ENCODE peak calls at places on chromosome 5, in ten cellular contexts. R is stomach, A is tibial nerve, C is SK-N-SH, S is A549, F is HepG2, L is transverse colon, H is suprapubic skin, G is ovary, J is K562. X is an unnamed sample.

GRCh38 chr5:82595083-82595482 is 316.9 kb upstream of the RPS23 start:
- DNase-seq in R (no peak), A (no peak), C (no peak), S (no peak), F (no peak), L (peak), H (no peak), G (no peak), J (no peak), X (no peak)

GRCh38 chr5:124648902-124649467 is 97.5 kb downstream of the ZNF608 start:
- DNase-seq in R (no peak), A (no peak), C (no peak), S (no peak), F (peak), L (no peak), H (no peak), G (no peak), J (no peak), X (no peak)

GRCh38 chr5:148457183-148457620 is 73.4 kb downstream of the FBXO38 start:
- DNase-seq in R (no peak), A (no peak), C (peak), S (peak), F (no peak), L (no peak), H (no peak), G (no peak), J (peak), X (no peak)

GRCh38 chr5:82388186-82388585 is 110.0 kb upstream of the RPS23 start:
- DNase-seq in R (no peak), A (no peak), C (no peak), S (no peak), F (no peak), L (no peak), H (no peak), G (no peak), J (no peak), X (no peak)

GRCh38 chr5:96113170-96113939 is 151.7 kb upstream of the ELL2 start:
- DNase-seq in R (peak), A (no peak), C (no peak), S (no peak), F (no peak), L (no peak), H (no peak), G (no peak), J (no peak), X (no peak)

GRCh38 chr5:39352931-39353330 is 11.4 kb downstream of the C9 start:
- DNase-seq in R (no peak), A (no peak), C (no peak), S (no peak), F (no peak), L (no peak), H (no peak), G (no peak), J (no peak), X (no peak)

GRCh38 chr5:180807654-180808414 is 5.2 kb upstream of the MGAT1 start:
- DNase-seq in R (no peak), A (no peak), C (no peak), S (no peak), F (no peak), L (peak), H (peak), G (no peak), J (no peak), X (no peak)

GRCh38 chr5:122182491-122182921 is 53.2 kb downstream of the ZNF474 start:
- DNase-seq in R (peak), A (no peak), C (no peak), S (no peak), F (no peak), L (peak), H (peak), G (peak), J (no peak), X (peak)

GRCh38 chr5:136081192-136081591 is 51.5 kb upstream of the SMAD5 start:
- DNase-seq in R (no peak), A (no peak), C (no peak), S (no peak), F (no peak), L (no peak), H (no peak), G (no peak), J (no peak), X (no peak)

GRCh38 chr5:177529247-177529901 is 12.6 kb upstream of the DDX41 start:
- DNase-seq in R (no peak), A (no peak), C (no peak), S (no peak), F (no peak), L (no peak), H (peak), G (peak), J (peak), X (peak)

GRCh38 chr5:64789457-64789856 is 20.7 kb downstream of the CWC27 start:
- DNase-seq in R (no peak), A (no peak), C (no peak), S (no peak), F (no peak), L (no peak), H (no peak), G (no peak), J (no peak), X (no peak)

GRCh38 chr5:161190086-161190485 is 338.1 kb upstream of the ATP10B start:
- DNase-seq in R (no peak), A (no peak), C (no peak), S (no peak), F (no peak), L (no peak), H (no peak), G (no peak), J (no peak), X (no peak)

GRCh38 chr5:470961-471749 is 28.2 kb downstream of the EXOC3 start:
- DNase-seq in R (no peak), A (no peak), C (no peak), S (no peak), F (no peak), L (no peak), H (peak), G (peak), J (no peak), X (peak)

GRCh38 chr5:93883459-93883858 is 142.1 kb upstream of the POU5F2 start:
- DNase-seq in R (no peak), A (no peak), C (no peak), S (no peak), F (no peak), L (no peak), H (no peak), G (no peak), J (no peak), X (no peak)

GRCh38 chr5:32059779-32060178 is 114.3 kb downstream of the GOLPH3 start:
- DNase-seq in R (no peak), A (no peak), C (no peak), S (peak), F (no peak), L (no peak), H (no peak), G (no peak), J (no peak), X (no peak)

GRCh38 chr5:54774281-54775171 is 210.9 kb downstream of the ESM1 start:
- DNase-seq in R (peak), A (peak), C (no peak), S (no peak), F (no peak), L (peak), H (peak), G (peak), J (no peak), X (peak)

GRCh38 chr5:32232441-32233219 is 58.5 kb upstream of the GOLPH3 start:
- DNase-seq in R (peak), A (peak), C (peak), S (peak), F (peak), L (peak), H (peak), G (peak), J (peak), X (peak)

GRCh38 chr5:160760008-160760407 is 92.0 kb downstream of the ATP10B start:
- DNase-seq in R (no peak), A (no peak), C (no peak), S (no peak), F (no peak), L (no peak), H (no peak), G (no peak), J (no peak), X (no peak)

GRCh38 chr5:127997131-127997775 is 86.3 kb upstream of the SLC12A2 start:
- DNase-seq in R (no peak), A (no peak), C (no peak), S (no peak), F (no peak), L (no peak), H (no peak), G (no peak), J (no peak), X (no peak)

GRCh38 chr5:58381566-58381965 is 78.3 kb downstream of the PLK2 start:
- DNase-seq in R (no peak), A (no peak), C (no peak), S (no peak), F (no peak), L (no peak), H (no peak), G (no peak), J (no peak), X (no peak)

GRCh38 chr5:126274396-126274795 is 148.8 kb upstream of the GRAMD2B start:
- DNase-seq in R (no peak), A (no peak), C (no peak), S (no peak), F (no peak), L (no peak), H (no peak), G (no peak), J (no peak), X (no peak)

GRCh38 chr5:124658867-124659557 is 87.4 kb downstream of the ZNF608 start:
- DNase-seq in R (no peak), A (no peak), C (no peak), S (no peak), F (no peak), L (no peak), H (no peak), G (no peak), J (peak), X (no peak)

GRCh38 chr5:1330847-1331831 is 13.8 kb downstream of the CLPTM1L start:
- DNase-seq in R (no peak), A (no peak), C (no peak), S (no peak), F (no peak), L (peak), H (peak), G (no peak), J (no peak), X (peak)

GRCh38 chr5:134458234-134458633 is 46.6 kb upstream of the CDKN2AIPNL start:
- DNase-seq in R (no peak), A (no peak), C (no peak), S (no peak), F (no peak), L (no peak), H (no peak), G (peak), J (peak), X (peak)

GRCh38 chr5:116274251-116274650 is 189.4 kb downstream of the COMMD10 start:
- DNase-seq in R (no peak), A (no peak), C (no peak), S (no peak), F (no peak), L (no peak), H (no peak), G (no peak), J (no peak), X (no peak)

GRCh38 chr5:110478899-110479298 is 247.6 kb downstream of the TMEM232 start:
- DNase-seq in R (no peak), A (no peak), C (no peak), S (no peak), F (no peak), L (no peak), H (no peak), G (no peak), J (no peak), X (no peak)

GRCh38 chr5:73796164-73797141 is 170.5 kb downstream of the ARHGEF28 start:
- DNase-seq in R (peak), A (peak), C (no peak), S (peak), F (peak), L (no peak), H (no peak), G (peak), J (no peak), X (no peak)

GRCh38 chr5:103216137-103216536 is 42.4 kb upstream of the MACIR start:
- DNase-seq in R (no peak), A (no peak), C (no peak), S (no peak), F (no peak), L (no peak), H (no peak), G (no peak), J (no peak), X (no peak)

GRCh38 chr5:116626945-116627679 is 52.5 kb upstream of the SEMA6A start:
- DNase-seq in R (no peak), A (no peak), C (no peak), S (no peak), F (no peak), L (no peak), H (no peak), G (no peak), J (no peak), X (no peak)

GRCh38 chr5:138696501-138696900 is 56.7 kb upstream of the CTNNA1 start:
- DNase-seq in R (no peak), A (no peak), C (no peak), S (no peak), F (no peak), L (no peak), H (no peak), G (no peak), J (no peak), X (no peak)

GRCh38 chr5:949815-950560 is 57.3 kb downstream of the TRIP13 start:
- DNase-seq in R (no peak), A (no peak), C (no peak), S (no peak), F (no peak), L (no peak), H (no peak), G (no peak), J (no peak), X (no peak)

GRCh38 chr5:59257488-59258400 is 635.8 kb downstream of the PDE4D start:
- DNase-seq in R (no peak), A (no peak), C (no peak), S (no peak), F (peak), L (no peak), H (no peak), G (no peak), J (no peak), X (no peak)

GRCh38 chr5:133220851-133221674 is 169.2 kb downstream of the HSPA4 start:
- DNase-seq in R (no peak), A (no peak), C (no peak), S (peak), F (peak), L (no peak), H (no peak), G (no peak), J (no peak), X (peak)

GRCh38 chr5:74648835-74649286 is 8.3 kb upstream of the ENC1 start:
- DNase-seq in R (no peak), A (no peak), C (peak), S (peak), F (peak), L (no peak), H (no peak), G (no peak), J (peak), X (no peak)

GRCh38 chr5:64505769-64506566 is at the start of gene RGS7BP:
- DNase-seq in R (peak), A (no peak), C (peak), S (peak), F (no peak), L (no peak), H (no peak), G (peak), J (no peak), X (no peak)

GRCh38 chr5:1324301-1324700 is 20.6 kb downstream of the CLPTM1L start:
- DNase-seq in R (no peak), A (no peak), C (no peak), S (no peak), F (no peak), L (no peak), H (peak), G (no peak), J (no peak), X (peak)

GRCh38 chr5:141903261-141903660 is 20.4 kb upstream of the DELE1 start:
- DNase-seq in R (no peak), A (no peak), C (no peak), S (no peak), F (no peak), L (no peak), H (no peak), G (no peak), J (no peak), X (no peak)

GRCh38 chr5:34858798-34859197 is 19.8 kb downstream of the TTC23L start:
- DNase-seq in R (no peak), A (no peak), C (no peak), S (no peak), F (no peak), L (no peak), H (no peak), G (no peak), J (no peak), X (no peak)

GRCh38 chr5:151459680-151460079 is 12.3 kb downstream of the SLC36A1 start:
- DNase-seq in R (no peak), A (no peak), C (no peak), S (no peak), F (no peak), L (no peak), H (no peak), G (no peak), J (no peak), X (no peak)

GRCh38 chr5:66646570-66646969 is 50.4 kb downstream of the MAST4 start:
- DNase-seq in R (no peak), A (no peak), C (peak), S (no peak), F (no peak), L (no peak), H (no peak), G (no peak), J (no peak), X (no peak)

GRCh38 chr5:172266071-172266675 is 17.4 kb downstream of the UBTD2 start:
- DNase-seq in R (no peak), A (no peak), C (no peak), S (no peak), F (no peak), L (no peak), H (no peak), G (no peak), J (no peak), X (no peak)
- TF ChIP-seq EP300 in R (no peak), A (no peak), C (no peak), S (no peak), F (no peak), L (no peak), H (no peak), G (no peak), J (no peak), X (no peak)

DNA sequence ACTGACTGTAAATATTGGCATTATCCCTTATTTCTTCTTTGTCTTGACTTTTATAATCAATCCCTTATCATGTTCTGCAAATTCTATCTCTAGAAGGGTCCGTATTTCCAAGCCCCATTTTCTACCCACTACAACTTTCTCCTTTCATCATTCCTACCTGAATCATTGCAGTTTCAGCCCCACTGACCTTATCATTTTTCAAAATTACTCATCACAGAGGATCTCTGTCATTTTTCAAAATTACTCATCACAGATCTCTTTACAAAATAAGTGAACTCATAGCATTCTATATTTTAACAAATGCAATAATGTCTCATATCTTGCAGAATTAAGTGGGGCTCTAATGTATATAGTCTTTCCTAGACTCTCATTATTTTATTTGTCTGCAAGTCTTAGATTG is 256.9 kb upstream of the COX7C start:
- DNase-seq in R (no peak), A (no peak), C (no peak), S (no peak), F (no peak), L (no peak), H (no peak), G (no peak), J (no peak), X (no peak)
- TF ChIP-seq EP300 in R (no peak), A (no peak), C (no peak), S (no peak), F (no peak), L (no peak), H (no peak), G (no peak), J (no peak), X (no peak)

GRCh38 chr5:3842591-3842990 is 247.0 kb downstream of the IRX1 start:
- DNase-seq in R (no peak), A (no peak), C (no peak), S (no peak), F (no peak), L (no peak), H (no peak), G (no peak), J (no peak), X (no peak)

GRCh38 chr5:3845249-3845648 is 249.6 kb downstream of the IRX1 start:
- DNase-seq in R (no peak), A (no peak), C (no peak), S (no peak), F (peak), L (no peak), H (no peak), G (no peak), J (no peak), X (no peak)

GRCh38 chr5:3844266-3844665 is 248.6 kb downstream of the IRX1 start:
- DNase-seq in R (no peak), A (no peak), C (no peak), S (no peak), F (no peak), L (no peak), H (no peak), G (no peak), J (no peak), X (no peak)

GRCh38 chr5:3843691-3844090 is 248.1 kb downstream of the IRX1 start:
- DNase-seq in R (no peak), A (no peak), C (no peak), S (no peak), F (no peak), L (no peak), H (no peak), G (no peak), J (no peak), X (no peak)
- TF ChIP-seq EP300 in R (no peak), A (no peak), C (no peak), S (no peak), F (no peak), L (no peak), H (no peak), G (no peak), J (no peak), X (no peak)

DNA sequence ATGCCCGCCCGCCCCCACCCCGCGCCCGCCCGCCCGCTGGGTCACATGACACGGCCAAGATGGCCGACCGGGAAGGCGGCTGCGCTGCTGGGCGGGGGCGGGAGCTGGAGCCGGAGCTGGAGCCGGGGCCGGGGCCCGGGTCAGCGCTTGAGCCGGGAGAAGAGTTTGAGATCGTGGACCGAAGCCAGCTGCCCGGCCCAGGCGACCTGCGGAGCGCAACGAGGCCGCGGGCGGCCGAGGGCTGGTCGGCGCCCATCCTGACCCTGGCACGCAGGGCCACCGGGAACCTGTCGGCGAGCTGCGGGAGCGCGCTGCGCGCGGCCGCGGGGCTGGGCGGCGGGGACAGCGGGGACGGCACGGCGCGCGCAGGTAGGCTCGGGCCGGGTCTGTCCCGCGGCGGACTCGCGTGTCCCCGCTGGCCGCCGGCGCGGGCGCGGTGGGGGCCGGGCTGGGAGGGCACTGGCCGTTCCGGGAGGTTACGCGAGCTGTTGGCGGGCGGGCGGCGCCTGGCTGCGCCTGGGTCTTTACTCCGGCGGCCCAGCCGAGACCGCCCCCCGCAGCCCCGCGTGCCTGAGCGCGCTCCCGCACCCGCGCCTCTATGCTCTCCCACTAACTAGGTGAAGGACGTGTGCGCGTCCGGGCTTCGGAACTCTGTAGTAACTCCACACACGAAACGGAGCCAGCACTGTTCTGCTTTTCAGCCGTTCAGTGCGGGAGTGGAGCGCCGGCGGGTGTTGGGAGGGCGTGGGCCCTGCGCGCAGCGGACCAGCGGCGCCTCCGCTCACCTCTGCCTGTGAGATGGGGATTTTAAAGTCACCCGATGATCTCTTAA is at the start of gene RUFY1:
- DNase-seq in R (peak), A (peak), C (peak), S (peak), F (peak), L (peak), H (peak), G (peak), J (peak), X (peak)
- TF ChIP-seq EP300 in R (no peak), A (peak), C (peak), S (no peak), F (no peak), L (no peak), H (no peak), G (no peak), J (no peak), X (no peak)

GRCh38 chr5:28082610-28083009 is 1044.2 kb upstream of the CDH9 start:
- DNase-seq in R (no peak), A (no peak), C (no peak), S (no peak), F (no peak), L (no peak), H (no peak), G (no peak), J (no peak), X (no peak)

GRCh38 chr5:28084069-28084468 is 1045.7 kb upstream of the CDH9 start:
- DNase-seq in R (no peak), A (no peak), C (no peak), S (no peak), F (no peak), L (no peak), H (no peak), G (no peak), J (no peak), X (no peak)
- TF ChIP-seq EP300 in R (no peak), A (no peak), C (no peak), S (no peak), F (no peak), L (no peak), H (no peak), G (no peak), J (no peak), X (no peak)

X was measured in sigmoid colon.